ENCODE peak calls at places on chromosome 17, in six cellular contexts. One of them, this sample, is unnamed. For H3K4me1, the result is how much of the 10 kb centered on the place peaks cover.

GRCh38 chr17:67520282-67520906 is 143.3 kb downstream of the PITPNC1 start:
- DNase-seq in GM23338: no peak
- DNase-seq in upper lobe of right lung: no peak
- DNase-seq in small intestine: peak
- DNase-seq in CD8-positive, alpha-beta T cell: no peak
- DNase-seq in K562: no peak
- DNase-seq in this sample: peak

GRCh38 chr17:31074772-31075538 is 19.8 kb upstream of the NF1 start:
- DNase-seq in GM23338: peak
- DNase-seq in upper lobe of right lung: no peak
- DNase-seq in small intestine: no peak
- DNase-seq in CD8-positive, alpha-beta T cell: no peak
- DNase-seq in K562: no peak
- DNase-seq in this sample: no peak

GRCh38 chr17:13538841-13539411 is 62.8 kb downstream of the HS3ST3A1 start:
- DNase-seq in GM23338: no peak
- DNase-seq in upper lobe of right lung: no peak
- DNase-seq in small intestine: no peak
- DNase-seq in CD8-positive, alpha-beta T cell: no peak
- DNase-seq in K562: peak
- DNase-seq in this sample: no peak

GRCh38 chr17:82371333-82372062 is at the start of gene UTS2R:
- DNase-seq in GM23338: peak
- DNase-seq in upper lobe of right lung: no peak
- DNase-seq in small intestine: no peak
- DNase-seq in CD8-positive, alpha-beta T cell: no peak
- DNase-seq in K562: no peak
- DNase-seq in this sample: no peak

GRCh38 chr17:38868095-38868967 is 1.5 kb upstream of the LASP1 start:
- DNase-seq in GM23338: peak
- DNase-seq in upper lobe of right lung: no peak
- DNase-seq in small intestine: peak
- DNase-seq in CD8-positive, alpha-beta T cell: no peak
- DNase-seq in K562: no peak
- DNase-seq in this sample: peak

GRCh38 chr17:42814633-42815399 is 9.3 kb downstream of the BECN1 start:
- DNase-seq in GM23338: no peak
- DNase-seq in upper lobe of right lung: no peak
- DNase-seq in small intestine: no peak
- DNase-seq in CD8-positive, alpha-beta T cell: no peak
- DNase-seq in K562: no peak
- DNase-seq in this sample: no peak

GRCh38 chr17:68357886-68358285 is 66.6 kb downstream of the ARSG start:
- DNase-seq in GM23338: no peak
- DNase-seq in upper lobe of right lung: no peak
- DNase-seq in small intestine: no peak
- DNase-seq in CD8-positive, alpha-beta T cell: no peak
- DNase-seq in K562: no peak
- DNase-seq in this sample: no peak

GRCh38 chr17:52995127-52995526 is 827.6 kb upstream of the KIF2B start:
- DNase-seq in GM23338: no peak
- DNase-seq in upper lobe of right lung: no peak
- DNase-seq in small intestine: no peak
- DNase-seq in CD8-positive, alpha-beta T cell: no peak
- DNase-seq in K562: no peak
- DNase-seq in this sample: no peak

GRCh38 chr17:69489303-69489702 is 74.8 kb downstream of the MAP2K6 start:
- DNase-seq in GM23338: no peak
- DNase-seq in upper lobe of right lung: no peak
- DNase-seq in small intestine: no peak
- DNase-seq in CD8-positive, alpha-beta T cell: no peak
- DNase-seq in K562: no peak
- DNase-seq in this sample: no peak

GRCh38 chr17:39167492-39167891 is 1.5 kb upstream of the ARL5C start:
- DNase-seq in GM23338: no peak
- DNase-seq in upper lobe of right lung: no peak
- DNase-seq in small intestine: no peak
- DNase-seq in CD8-positive, alpha-beta T cell: no peak
- DNase-seq in K562: no peak
- DNase-seq in this sample: no peak

GRCh38 chr17:50139185-50139783 is 9.3 kb upstream of the SAMD14 start:
- DNase-seq in GM23338: no peak
- DNase-seq in upper lobe of right lung: no peak
- DNase-seq in small intestine: no peak
- DNase-seq in CD8-positive, alpha-beta T cell: no peak
- DNase-seq in K562: no peak
- DNase-seq in this sample: no peak

GRCh38 chr17:28613916-28614315 is at the start of gene RSKR:
- DNase-seq in GM23338: no peak
- DNase-seq in upper lobe of right lung: no peak
- DNase-seq in small intestine: no peak
- DNase-seq in CD8-positive, alpha-beta T cell: no peak
- DNase-seq in K562: no peak
- DNase-seq in this sample: no peak

GRCh38 chr17:21286066-21286770 is 1.7 kb downstream of the MAP2K3 start:
- DNase-seq in GM23338: no peak
- DNase-seq in upper lobe of right lung: peak
- DNase-seq in small intestine: peak
- DNase-seq in CD8-positive, alpha-beta T cell: no peak
- DNase-seq in K562: no peak
- DNase-seq in this sample: peak

GRCh38 chr17:50087246-50087911 is 7.8 kb upstream of the PDK2 start:
- DNase-seq in GM23338: peak
- DNase-seq in upper lobe of right lung: peak
- DNase-seq in small intestine: peak
- DNase-seq in CD8-positive, alpha-beta T cell: peak
- DNase-seq in K562: peak
- DNase-seq in this sample: no peak

GRCh38 chr17:81486174-81486810 is 26.3 kb downstream of the ACTG1 start:
- DNase-seq in GM23338: no peak
- DNase-seq in upper lobe of right lung: no peak
- DNase-seq in small intestine: no peak
- DNase-seq in CD8-positive, alpha-beta T cell: no peak
- DNase-seq in K562: no peak
- DNase-seq in this sample: no peak

GRCh38 chr17:49976163-49976827 is 7.3 kb downstream of the DLX4 start:
- DNase-seq in GM23338: no peak
- DNase-seq in upper lobe of right lung: no peak
- DNase-seq in small intestine: no peak
- DNase-seq in CD8-positive, alpha-beta T cell: no peak
- DNase-seq in K562: no peak
- DNase-seq in this sample: no peak

GRCh38 chr17:50114849-50115357 is 15.1 kb downstream of the SAMD14 start:
- DNase-seq in GM23338: peak
- DNase-seq in upper lobe of right lung: no peak
- DNase-seq in small intestine: peak
- DNase-seq in CD8-positive, alpha-beta T cell: peak
- DNase-seq in K562: peak
- DNase-seq in this sample: no peak

GRCh38 chr17:6712058-6712853 is 913 bp downstream of the SLC13A5 start:
- DNase-seq in GM23338: peak
- DNase-seq in upper lobe of right lung: no peak
- DNase-seq in small intestine: no peak
- DNase-seq in CD8-positive, alpha-beta T cell: no peak
- DNase-seq in K562: no peak
- DNase-seq in this sample: no peak

GRCh38 chr17:3682033-3682432 is 13.4 kb downstream of the EMC6 start:
- DNase-seq in GM23338: no peak
- DNase-seq in upper lobe of right lung: no peak
- DNase-seq in small intestine: no peak
- DNase-seq in CD8-positive, alpha-beta T cell: no peak
- DNase-seq in K562: no peak
- DNase-seq in this sample: no peak

GRCh38 chr17:42660692-42661345 is 1.7 kb downstream of the TUBG2 start:
- DNase-seq in GM23338: no peak
- DNase-seq in upper lobe of right lung: no peak
- DNase-seq in small intestine: peak
- DNase-seq in CD8-positive, alpha-beta T cell: no peak
- DNase-seq in K562: no peak
- DNase-seq in this sample: no peak

GRCh38 chr17:38705803-38706624 is 941 bp downstream of the MLLT6 start:
- DNase-seq in GM23338: peak
- DNase-seq in upper lobe of right lung: peak
- DNase-seq in small intestine: peak
- DNase-seq in CD8-positive, alpha-beta T cell: no peak
- DNase-seq in K562: peak
- DNase-seq in this sample: peak

GRCh38 chr17:77391668-77392375 is 251.1 kb downstream of the SEC14L1 start:
- DNase-seq in GM23338: peak
- DNase-seq in upper lobe of right lung: no peak
- DNase-seq in small intestine: no peak
- DNase-seq in CD8-positive, alpha-beta T cell: peak
- DNase-seq in K562: no peak
- DNase-seq in this sample: peak

GRCh38 chr17:58335061-58335731 is 6.6 kb upstream of the TSPOAP1 start:
- DNase-seq in GM23338: no peak
- DNase-seq in upper lobe of right lung: peak
- DNase-seq in small intestine: no peak
- DNase-seq in CD8-positive, alpha-beta T cell: peak
- DNase-seq in K562: no peak
- DNase-seq in this sample: no peak

GRCh38 chr17:58335779-58336455 is 7.3 kb upstream of the TSPOAP1 start:
- DNase-seq in GM23338: no peak
- DNase-seq in upper lobe of right lung: peak
- DNase-seq in small intestine: peak
- DNase-seq in CD8-positive, alpha-beta T cell: peak
- DNase-seq in K562: no peak
- DNase-seq in this sample: no peak

GRCh38 chr17:58333396-58334207 is 5.0 kb upstream of the TSPOAP1 start:
- DNase-seq in GM23338: no peak
- DNase-seq in upper lobe of right lung: peak
- DNase-seq in small intestine: no peak
- DNase-seq in CD8-positive, alpha-beta T cell: no peak
- DNase-seq in K562: no peak
- DNase-seq in this sample: no peak

GRCh38 chr17:58332720-58333395 is 4.3 kb upstream of the TSPOAP1 start:
- DNase-seq in GM23338: no peak
- DNase-seq in upper lobe of right lung: peak
- DNase-seq in small intestine: no peak
- DNase-seq in CD8-positive, alpha-beta T cell: no peak
- DNase-seq in K562: no peak
- DNase-seq in this sample: no peak

GRCh38 chr17:58334661-58335060 is 6.1 kb upstream of the TSPOAP1 start:
- DNase-seq in GM23338: no peak
- DNase-seq in upper lobe of right lung: no peak
- DNase-seq in small intestine: no peak
- DNase-seq in CD8-positive, alpha-beta T cell: no peak
- DNase-seq in K562: no peak
- DNase-seq in this sample: no peak
- H3K4me3 ChIP-seq in GM23338: no peak
- H3K4me3 ChIP-seq in upper lobe of right lung: no peak
- H3K4me3 ChIP-seq in small intestine: no peak
- H3K4me3 ChIP-seq in CD8-positive, alpha-beta T cell: peak
- H3K4me3 ChIP-seq in K562: peak
- H3K4me3 ChIP-seq in this sample: no peak

DNA sequence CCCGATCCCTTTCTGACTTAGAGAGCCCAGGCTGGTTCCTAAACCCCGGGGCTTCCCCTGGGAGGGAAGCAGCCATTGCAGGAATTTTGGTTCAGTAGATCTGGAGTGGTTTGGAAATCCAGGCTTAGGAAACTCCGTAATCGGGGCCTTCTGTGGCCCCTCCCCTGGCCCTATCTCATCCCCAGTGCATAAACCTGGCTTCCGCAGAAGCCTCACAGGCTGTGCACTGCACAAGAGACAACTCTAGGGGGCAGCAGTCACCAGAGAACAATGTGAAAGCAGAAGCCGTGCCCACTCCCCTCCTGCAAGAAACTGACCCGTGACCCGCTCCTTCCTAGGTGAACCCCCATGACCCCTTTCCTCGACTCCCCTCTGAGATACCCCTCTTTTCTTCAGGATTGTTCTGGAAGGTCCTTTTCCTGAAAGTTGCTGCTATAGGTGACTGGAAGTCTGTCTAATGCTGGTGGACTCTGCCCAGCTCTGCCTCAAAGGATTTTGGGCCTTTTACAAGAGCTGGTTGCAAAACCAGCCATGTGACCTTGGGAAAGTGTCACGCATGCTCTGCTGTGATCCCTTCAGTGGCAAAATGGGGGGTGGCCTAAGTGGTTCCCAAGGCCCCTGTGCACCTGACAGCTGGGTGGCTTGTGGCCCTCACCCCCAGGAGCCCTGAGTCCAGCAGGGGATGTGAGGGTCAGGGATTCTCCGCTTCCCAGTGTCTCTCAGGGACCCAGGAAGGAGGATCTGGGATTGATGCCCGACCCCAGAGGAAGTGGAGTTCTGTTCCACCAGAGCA is 14.4 kb downstream of the GUCY2D start:
- DNase-seq in GM23338: peak
- DNase-seq in upper lobe of right lung: peak
- DNase-seq in small intestine: peak
- DNase-seq in CD8-positive, alpha-beta T cell: peak
- DNase-seq in K562: peak
- DNase-seq in this sample: no peak
- H3K4me1 ChIP-seq in GM23338: under half
- H3K4me1 ChIP-seq in upper lobe of right lung: under half
- H3K4me1 ChIP-seq in small intestine: under half
- H3K4me1 ChIP-seq in CD8-positive, alpha-beta T cell: under half
- H3K4me1 ChIP-seq in K562: under half
- H3K4me1 ChIP-seq in this sample: under half

DNA sequence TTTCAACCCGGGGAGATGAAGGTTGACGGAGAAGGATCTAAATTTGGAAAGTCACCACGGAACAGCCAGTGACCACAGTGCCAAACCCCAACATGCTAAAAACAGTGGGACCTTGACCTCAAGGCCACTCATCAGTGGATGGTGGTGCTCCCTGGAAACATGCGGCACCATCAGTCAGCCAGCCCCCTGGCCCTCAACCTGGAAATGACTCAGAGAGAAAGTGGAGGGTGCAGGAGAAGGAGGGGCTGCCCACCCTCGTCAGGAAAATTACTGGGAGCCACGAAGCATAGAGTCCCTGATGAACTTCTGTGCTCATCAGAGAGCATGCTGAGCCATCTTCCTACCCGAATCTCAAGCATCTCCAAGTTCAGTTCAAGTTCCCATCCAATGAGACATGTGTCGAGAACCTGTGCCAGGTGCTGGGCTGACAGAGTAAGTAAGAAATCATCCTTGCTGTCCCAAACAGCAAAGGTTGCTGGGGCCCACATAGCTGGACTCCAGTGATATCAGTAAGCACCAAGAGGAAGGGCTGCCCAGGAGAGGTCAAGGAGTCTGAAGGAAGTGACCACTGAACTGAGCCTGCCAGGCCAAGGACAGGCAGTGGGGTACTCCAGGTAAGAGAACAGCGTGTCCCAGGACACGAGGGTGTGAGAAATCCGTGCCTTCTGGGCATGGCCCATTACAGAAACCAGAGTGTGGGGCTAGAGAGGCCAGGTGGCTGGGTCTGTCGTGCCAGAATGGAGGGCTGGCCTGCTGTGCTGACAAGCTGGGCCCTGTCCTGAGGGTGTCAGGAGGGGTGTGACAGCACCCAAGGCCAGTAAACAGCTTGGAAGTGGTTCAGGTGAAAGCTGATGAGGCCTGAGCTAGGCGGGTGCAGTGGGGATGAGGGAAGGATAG is 5.2 kb downstream of the PECAM1 start:
- DNase-seq in GM23338: no peak
- DNase-seq in upper lobe of right lung: peak
- DNase-seq in small intestine: no peak
- DNase-seq in CD8-positive, alpha-beta T cell: peak
- DNase-seq in K562: peak
- DNase-seq in this sample: peak
- H3K4me3 ChIP-seq in GM23338: no peak
- H3K4me3 ChIP-seq in upper lobe of right lung: peak
- H3K4me3 ChIP-seq in small intestine: no peak
- H3K4me3 ChIP-seq in CD8-positive, alpha-beta T cell: no peak
- H3K4me3 ChIP-seq in K562: peak
- H3K4me3 ChIP-seq in this sample: no peak

GRCh38 chr17:2082003-2082862 is 27.3 kb downstream of the HIC1 start:
- DNase-seq in GM23338: no peak
- DNase-seq in upper lobe of right lung: no peak
- DNase-seq in small intestine: no peak
- DNase-seq in CD8-positive, alpha-beta T cell: no peak
- DNase-seq in K562: no peak
- DNase-seq in this sample: no peak
- H3K4me1 ChIP-seq in GM23338: under half
- H3K4me1 ChIP-seq in upper lobe of right lung: under half
- H3K4me1 ChIP-seq in small intestine: under half
- H3K4me1 ChIP-seq in CD8-positive, alpha-beta T cell: under half
- H3K4me1 ChIP-seq in K562: under half
- H3K4me1 ChIP-seq in this sample: half or more

This sample was measured in gastrocnemius medialis.